ENCODE peak calls at places on chromosomes 13 and 19, in eight cellular contexts. One of them, this sample, is unnamed.

GRCh38 chr19:33906578-33907335 is 110.1 kb downstream of the KCTD15 start:
- DNase-seq in H1: no peak
- DNase-seq in OCI-M1: no peak
- DNase-seq in stimulated activated CD4-positive, alpha-beta T cell treated with anti-CD3 and anti-CD28 coated beads, Interleukin-12 subunit alpha, Interleukin-12 subunit beta, amount 100 ng/mL, for 4 hours: no peak
- DNase-seq in GM23248: peak; percentile 35
- DNase-seq in Calu3: no peak
- DNase-seq in NCI-H1105 treated with DMSO at 0.1 percent for 48 hours: no peak
- DNase-seq in iPS-NIHi11: peak; percentile 52
- DNase-seq in this sample: no peak

GRCh38 chr19:10007811-10008211 is 2.5 kb downstream of the COL5A3 start:
- DNase-seq in NCI-H1105 treated with DMSO at 0.1 percent for 48 hours: no peak
- DNase-seq in OCI-M1: no peak
- DNase-seq in Calu3: no peak
- DNase-seq in H1: no peak
- DNase-seq in GM23248: peak; percentile 80
- DNase-seq in iPS-NIHi11: no peak
- DNase-seq in stimulated activated CD4-positive, alpha-beta T cell treated with anti-CD3 and anti-CD28 coated beads, Interleukin-12 subunit alpha, Interleukin-12 subunit beta, amount 100 ng/mL, for 4 hours: no peak
- DNase-seq in this sample: no peak

GRCh38 chr13:106291006-106291405 is 244.5 kb downstream of the EFNB2 start:
- DNase-seq in Calu3: no peak
- DNase-seq in OCI-M1: no peak
- DNase-seq in iPS-NIHi11: no peak
- DNase-seq in NCI-H1105 treated with DMSO at 0.1 percent for 48 hours: no peak
- DNase-seq in GM23248: peak; percentile 56
- DNase-seq in H1: no peak
- DNase-seq in stimulated activated CD4-positive, alpha-beta T cell treated with anti-CD3 and anti-CD28 coated beads, Interleukin-12 subunit alpha, Interleukin-12 subunit beta, amount 100 ng/mL, for 4 hours: no peak
- DNase-seq in this sample: no peak

GRCh38 chr13:82458169-82458568 is 1424.1 kb downstream of the SLITRK1 start:
- DNase-seq in NCI-H1105 treated with DMSO at 0.1 percent for 48 hours: no peak
- DNase-seq in OCI-M1: no peak
- DNase-seq in iPS-NIHi11: no peak
- DNase-seq in stimulated activated CD4-positive, alpha-beta T cell treated with anti-CD3 and anti-CD28 coated beads, Interleukin-12 subunit alpha, Interleukin-12 subunit beta, amount 100 ng/mL, for 4 hours: no peak
- DNase-seq in GM23248: no peak
- DNase-seq in H1: no peak
- DNase-seq in Calu3: no peak
- DNase-seq in this sample: no peak

GRCh38 chr13:48559638-48560320 is 26.9 kb upstream of the RCBTB2 start:
- DNase-seq in H1: no peak
- DNase-seq in iPS-NIHi11: no peak
- DNase-seq in NCI-H1105 treated with DMSO at 0.1 percent for 48 hours: no peak
- DNase-seq in Calu3: no peak
- DNase-seq in GM23248: peak; percentile 70
- DNase-seq in stimulated activated CD4-positive, alpha-beta T cell treated with anti-CD3 and anti-CD28 coated beads, Interleukin-12 subunit alpha, Interleukin-12 subunit beta, amount 100 ng/mL, for 4 hours: no peak
- DNase-seq in OCI-M1: peak; percentile 40
- DNase-seq in this sample: no peak

GRCh38 chr13:43301341-43301969 is 278.1 kb downstream of the DNAJC15 start:
- DNase-seq in stimulated activated CD4-positive, alpha-beta T cell treated with anti-CD3 and anti-CD28 coated beads, Interleukin-12 subunit alpha, Interleukin-12 subunit beta, amount 100 ng/mL, for 4 hours: no peak
- DNase-seq in NCI-H1105 treated with DMSO at 0.1 percent for 48 hours: peak; percentile 3
- DNase-seq in GM23248: peak; percentile 53
- DNase-seq in H1: no peak
- DNase-seq in OCI-M1: no peak
- DNase-seq in Calu3: no peak
- DNase-seq in iPS-NIHi11: no peak
- DNase-seq in this sample: no peak

GRCh38 chr19:53365899-53366493 is 491 bp downstream of the ZNF525 start:
- DNase-seq in stimulated activated CD4-positive, alpha-beta T cell treated with anti-CD3 and anti-CD28 coated beads, Interleukin-12 subunit alpha, Interleukin-12 subunit beta, amount 100 ng/mL, for 4 hours: peak; percentile 32
- DNase-seq in GM23248: peak; percentile 63
- DNase-seq in OCI-M1: no peak
- DNase-seq in Calu3: peak; percentile 41
- DNase-seq in NCI-H1105 treated with DMSO at 0.1 percent for 48 hours: peak; percentile 59
- DNase-seq in iPS-NIHi11: no peak
- DNase-seq in H1: no peak
- DNase-seq in this sample: no peak

GRCh38 chr19:30431591-30431990 is 59.4 kb downstream of the ZNF536 start:
- DNase-seq in GM23248: no peak
- DNase-seq in Calu3: no peak
- DNase-seq in OCI-M1: no peak
- DNase-seq in stimulated activated CD4-positive, alpha-beta T cell treated with anti-CD3 and anti-CD28 coated beads, Interleukin-12 subunit alpha, Interleukin-12 subunit beta, amount 100 ng/mL, for 4 hours: no peak
- DNase-seq in NCI-H1105 treated with DMSO at 0.1 percent for 48 hours: no peak
- DNase-seq in iPS-NIHi11: no peak
- DNase-seq in H1: no peak
- DNase-seq in this sample: no peak

GRCh38 chr19:5907216-5907615 is 2.5 kb downstream of the VMAC start:
- DNase-seq in Calu3: no peak
- DNase-seq in GM23248: no peak
- DNase-seq in stimulated activated CD4-positive, alpha-beta T cell treated with anti-CD3 and anti-CD28 coated beads, Interleukin-12 subunit alpha, Interleukin-12 subunit beta, amount 100 ng/mL, for 4 hours: no peak
- DNase-seq in NCI-H1105 treated with DMSO at 0.1 percent for 48 hours: no peak
- DNase-seq in H1: no peak
- DNase-seq in iPS-NIHi11: no peak
- DNase-seq in OCI-M1: no peak
- DNase-seq in this sample: no peak

GRCh38 chr19:40150170-40150569 is 41.1 kb upstream of the MAP3K10 start:
- DNase-seq in GM23248: peak; percentile 75
- DNase-seq in stimulated activated CD4-positive, alpha-beta T cell treated with anti-CD3 and anti-CD28 coated beads, Interleukin-12 subunit alpha, Interleukin-12 subunit beta, amount 100 ng/mL, for 4 hours: no peak
- DNase-seq in Calu3: no peak
- DNase-seq in H1: no peak
- DNase-seq in iPS-NIHi11: no peak
- DNase-seq in OCI-M1: no peak
- DNase-seq in NCI-H1105 treated with DMSO at 0.1 percent for 48 hours: no peak
- DNase-seq in this sample: no peak

GRCh38 chr19:55648657-55649578 is 906 bp downstream of the CCDC106 start:
- DNase-seq in H1: no peak
- DNase-seq in OCI-M1: no peak
- DNase-seq in NCI-H1105 treated with DMSO at 0.1 percent for 48 hours: no peak
- DNase-seq in iPS-NIHi11: no peak
- DNase-seq in stimulated activated CD4-positive, alpha-beta T cell treated with anti-CD3 and anti-CD28 coated beads, Interleukin-12 subunit alpha, Interleukin-12 subunit beta, amount 100 ng/mL, for 4 hours: no peak
- DNase-seq in Calu3: no peak
- DNase-seq in GM23248: peak; percentile 11
- DNase-seq in this sample: no peak

GRCh38 chr19:58399903-58400637 is 4.6 kb downstream of the RNF225 start:
- DNase-seq in NCI-H1105 treated with DMSO at 0.1 percent for 48 hours: no peak
- DNase-seq in stimulated activated CD4-positive, alpha-beta T cell treated with anti-CD3 and anti-CD28 coated beads, Interleukin-12 subunit alpha, Interleukin-12 subunit beta, amount 100 ng/mL, for 4 hours: no peak
- DNase-seq in H1: no peak
- DNase-seq in iPS-NIHi11: no peak
- DNase-seq in Calu3: no peak
- DNase-seq in GM23248: peak; percentile 36
- DNase-seq in OCI-M1: no peak
- DNase-seq in this sample: no peak

GRCh38 chr13:114101325-114101821 is 31.1 kb downstream of the RASA3 start:
- DNase-seq in OCI-M1: no peak
- DNase-seq in stimulated activated CD4-positive, alpha-beta T cell treated with anti-CD3 and anti-CD28 coated beads, Interleukin-12 subunit alpha, Interleukin-12 subunit beta, amount 100 ng/mL, for 4 hours: no peak
- DNase-seq in GM23248: peak; percentile 36
- DNase-seq in Calu3: no peak
- DNase-seq in NCI-H1105 treated with DMSO at 0.1 percent for 48 hours: no peak
- DNase-seq in iPS-NIHi11: no peak
- DNase-seq in H1: no peak
- DNase-seq in this sample: no peak

GRCh38 chr13:94544922-94545321 is 51.0 kb downstream of the TGDS start:
- DNase-seq in H1: no peak
- DNase-seq in Calu3: no peak
- DNase-seq in OCI-M1: no peak
- DNase-seq in NCI-H1105 treated with DMSO at 0.1 percent for 48 hours: no peak
- DNase-seq in stimulated activated CD4-positive, alpha-beta T cell treated with anti-CD3 and anti-CD28 coated beads, Interleukin-12 subunit alpha, Interleukin-12 subunit beta, amount 100 ng/mL, for 4 hours: no peak
- DNase-seq in GM23248: no peak
- DNase-seq in iPS-NIHi11: no peak
- DNase-seq in this sample: no peak

GRCh38 chr13:79171131-79172061 is 234.7 kb downstream of the RBM26 start:
- DNase-seq in OCI-M1: no peak
- DNase-seq in GM23248: no peak
- DNase-seq in iPS-NIHi11: peak; percentile 5
- DNase-seq in NCI-H1105 treated with DMSO at 0.1 percent for 48 hours: peak; percentile 24
- DNase-seq in H1: no peak
- DNase-seq in stimulated activated CD4-positive, alpha-beta T cell treated with anti-CD3 and anti-CD28 coated beads, Interleukin-12 subunit alpha, Interleukin-12 subunit beta, amount 100 ng/mL, for 4 hours: no peak
- DNase-seq in Calu3: no peak
- DNase-seq in this sample: no peak

GRCh38 chr19:37997911-37998344 is 90.9 kb downstream of the SIPA1L3 start:
- DNase-seq in H1: no peak
- DNase-seq in stimulated activated CD4-positive, alpha-beta T cell treated with anti-CD3 and anti-CD28 coated beads, Interleukin-12 subunit alpha, Interleukin-12 subunit beta, amount 100 ng/mL, for 4 hours: no peak
- DNase-seq in Calu3: peak; percentile 9
- DNase-seq in NCI-H1105 treated with DMSO at 0.1 percent for 48 hours: no peak
- DNase-seq in iPS-NIHi11: no peak
- DNase-seq in GM23248: peak; percentile 96
- DNase-seq in OCI-M1: no peak
- DNase-seq in this sample: no peak

GRCh38 chr13:114110091-114110829 is 22.2 kb downstream of the RASA3 start:
- DNase-seq in H1: no peak
- DNase-seq in NCI-H1105 treated with DMSO at 0.1 percent for 48 hours: no peak
- DNase-seq in GM23248: peak; percentile 42
- DNase-seq in stimulated activated CD4-positive, alpha-beta T cell treated with anti-CD3 and anti-CD28 coated beads, Interleukin-12 subunit alpha, Interleukin-12 subunit beta, amount 100 ng/mL, for 4 hours: peak; percentile 50
- DNase-seq in iPS-NIHi11: peak; percentile 59
- DNase-seq in Calu3: no peak
- DNase-seq in OCI-M1: no peak
- DNase-seq in this sample: peak; percentile 41

GRCh38 chr19:16363133-16363851 is 38.7 kb downstream of the KLF2 start:
- DNase-seq in OCI-M1: no peak
- DNase-seq in Calu3: peak; percentile 64
- DNase-seq in GM23248: no peak
- DNase-seq in iPS-NIHi11: peak; percentile 50
- DNase-seq in stimulated activated CD4-positive, alpha-beta T cell treated with anti-CD3 and anti-CD28 coated beads, Interleukin-12 subunit alpha, Interleukin-12 subunit beta, amount 100 ng/mL, for 4 hours: no peak
- DNase-seq in H1: no peak
- DNase-seq in NCI-H1105 treated with DMSO at 0.1 percent for 48 hours: peak; percentile 36
- DNase-seq in this sample: peak; percentile 62

GRCh38 chr13:64078480-64078936 is 2662.9 kb upstream of the PCDH20 start:
- DNase-seq in Calu3: no peak
- DNase-seq in stimulated activated CD4-positive, alpha-beta T cell treated with anti-CD3 and anti-CD28 coated beads, Interleukin-12 subunit alpha, Interleukin-12 subunit beta, amount 100 ng/mL, for 4 hours: no peak
- DNase-seq in H1: no peak
- DNase-seq in iPS-NIHi11: peak; percentile 5
- DNase-seq in OCI-M1: peak; percentile 66
- DNase-seq in GM23248: no peak
- DNase-seq in NCI-H1105 treated with DMSO at 0.1 percent for 48 hours: peak; percentile 66
- DNase-seq in this sample: no peak

GRCh38 chr19:912181-913079 is 589 bp downstream of the R3HDM4 start:
- DNase-seq in OCI-M1: peak; percentile 38
- DNase-seq in GM23248: peak; percentile 24
- DNase-seq in stimulated activated CD4-positive, alpha-beta T cell treated with anti-CD3 and anti-CD28 coated beads, Interleukin-12 subunit alpha, Interleukin-12 subunit beta, amount 100 ng/mL, for 4 hours: no peak
- DNase-seq in NCI-H1105 treated with DMSO at 0.1 percent for 48 hours: no peak
- DNase-seq in Calu3: peak; percentile 13
- DNase-seq in iPS-NIHi11: peak; percentile 3
- DNase-seq in H1: no peak
- DNase-seq in this sample: no peak

GRCh38 chr13:109941951-109942350 is 155.6 kb upstream of the IRS2 start:
- DNase-seq in NCI-H1105 treated with DMSO at 0.1 percent for 48 hours: no peak
- DNase-seq in Calu3: no peak
- DNase-seq in H1: no peak
- DNase-seq in iPS-NIHi11: no peak
- DNase-seq in OCI-M1: peak; percentile 1
- DNase-seq in stimulated activated CD4-positive, alpha-beta T cell treated with anti-CD3 and anti-CD28 coated beads, Interleukin-12 subunit alpha, Interleukin-12 subunit beta, amount 100 ng/mL, for 4 hours: no peak
- DNase-seq in GM23248: peak; percentile 82
- DNase-seq in this sample: no peak

GRCh38 chr13:23695711-23696512 is 125.7 kb downstream of the TNFRSF19 start:
- DNase-seq in NCI-H1105 treated with DMSO at 0.1 percent for 48 hours: no peak
- DNase-seq in stimulated activated CD4-positive, alpha-beta T cell treated with anti-CD3 and anti-CD28 coated beads, Interleukin-12 subunit alpha, Interleukin-12 subunit beta, amount 100 ng/mL, for 4 hours: peak; percentile 45
- DNase-seq in GM23248: no peak
- DNase-seq in H1: no peak
- DNase-seq in OCI-M1: no peak
- DNase-seq in iPS-NIHi11: no peak
- DNase-seq in Calu3: no peak
- DNase-seq in this sample: peak; percentile 77

GRCh38 chr19:21900401-21900800 is 64.4 kb upstream of the ZNF43 start:
- DNase-seq in GM23248: no peak
- DNase-seq in iPS-NIHi11: no peak
- DNase-seq in H1: no peak
- DNase-seq in NCI-H1105 treated with DMSO at 0.1 percent for 48 hours: no peak
- DNase-seq in Calu3: no peak
- DNase-seq in OCI-M1: no peak
- DNase-seq in stimulated activated CD4-positive, alpha-beta T cell treated with anti-CD3 and anti-CD28 coated beads, Interleukin-12 subunit alpha, Interleukin-12 subunit beta, amount 100 ng/mL, for 4 hours: no peak
- DNase-seq in this sample: no peak

GRCh38 chr13:84896128-84896527 is 903.1 kb downstream of the SLITRK6 start:
- DNase-seq in iPS-NIHi11: peak; percentile 33
- DNase-seq in H1: no peak
- DNase-seq in GM23248: peak; percentile 49
- DNase-seq in Calu3: peak; percentile 6
- DNase-seq in stimulated activated CD4-positive, alpha-beta T cell treated with anti-CD3 and anti-CD28 coated beads, Interleukin-12 subunit alpha, Interleukin-12 subunit beta, amount 100 ng/mL, for 4 hours: no peak
- DNase-seq in NCI-H1105 treated with DMSO at 0.1 percent for 48 hours: peak; percentile 30
- DNase-seq in OCI-M1: peak; percentile 79
- DNase-seq in this sample: peak; percentile 60

GRCh38 chr19:56403261-56403660 is 871 bp upstream of the ZNF583 start:
- DNase-seq in iPS-NIHi11: no peak
- DNase-seq in NCI-H1105 treated with DMSO at 0.1 percent for 48 hours: no peak
- DNase-seq in H1: no peak
- DNase-seq in GM23248: peak; percentile 39
- DNase-seq in Calu3: no peak
- DNase-seq in stimulated activated CD4-positive, alpha-beta T cell treated with anti-CD3 and anti-CD28 coated beads, Interleukin-12 subunit alpha, Interleukin-12 subunit beta, amount 100 ng/mL, for 4 hours: peak; percentile 7
- DNase-seq in OCI-M1: no peak
- DNase-seq in this sample: no peak

GRCh38 chr19:10854350-10855089 is 6.3 kb downstream of the C19orf38 start:
- DNase-seq in Calu3: no peak
- DNase-seq in NCI-H1105 treated with DMSO at 0.1 percent for 48 hours: no peak
- DNase-seq in GM23248: no peak
- DNase-seq in stimulated activated CD4-positive, alpha-beta T cell treated with anti-CD3 and anti-CD28 coated beads, Interleukin-12 subunit alpha, Interleukin-12 subunit beta, amount 100 ng/mL, for 4 hours: no peak
- DNase-seq in iPS-NIHi11: no peak
- DNase-seq in OCI-M1: no peak
- DNase-seq in H1: no peak
- DNase-seq in this sample: no peak

GRCh38 chr13:74751739-74752138 is 617.5 kb upstream of the KLF12 start:
- DNase-seq in iPS-NIHi11: no peak
- DNase-seq in NCI-H1105 treated with DMSO at 0.1 percent for 48 hours: peak; percentile 40
- DNase-seq in OCI-M1: no peak
- DNase-seq in stimulated activated CD4-positive, alpha-beta T cell treated with anti-CD3 and anti-CD28 coated beads, Interleukin-12 subunit alpha, Interleukin-12 subunit beta, amount 100 ng/mL, for 4 hours: no peak
- DNase-seq in GM23248: no peak
- DNase-seq in H1: no peak
- DNase-seq in Calu3: no peak
- DNase-seq in this sample: peak; percentile 30

GRCh38 chr13:50129923-50130685 is 114.9 kb downstream of the KCNRG start:
- DNase-seq in stimulated activated CD4-positive, alpha-beta T cell treated with anti-CD3 and anti-CD28 coated beads, Interleukin-12 subunit alpha, Interleukin-12 subunit beta, amount 100 ng/mL, for 4 hours: peak; percentile 34
- DNase-seq in H1: no peak
- DNase-seq in NCI-H1105 treated with DMSO at 0.1 percent for 48 hours: no peak
- DNase-seq in GM23248: peak; percentile 78
- DNase-seq in OCI-M1: peak; percentile 68
- DNase-seq in Calu3: peak; percentile 24
- DNase-seq in iPS-NIHi11: peak; percentile 39
- DNase-seq in this sample: peak; percentile 6

GRCh38 chr13:111315347-111315995 is 5.0 kb upstream of the TEX29 start:
- DNase-seq in H1: no peak
- DNase-seq in OCI-M1: no peak
- DNase-seq in GM23248: no peak
- DNase-seq in NCI-H1105 treated with DMSO at 0.1 percent for 48 hours: no peak
- DNase-seq in iPS-NIHi11: no peak
- DNase-seq in stimulated activated CD4-positive, alpha-beta T cell treated with anti-CD3 and anti-CD28 coated beads, Interleukin-12 subunit alpha, Interleukin-12 subunit beta, amount 100 ng/mL, for 4 hours: no peak
- DNase-seq in Calu3: no peak
- DNase-seq in this sample: no peak

GRCh38 chr13:77619655-77620054 is 77.8 kb upstream of the SLAIN1 start:
- DNase-seq in GM23248: no peak
- DNase-seq in stimulated activated CD4-positive, alpha-beta T cell treated with anti-CD3 and anti-CD28 coated beads, Interleukin-12 subunit alpha, Interleukin-12 subunit beta, amount 100 ng/mL, for 4 hours: no peak
- DNase-seq in Calu3: no peak
- DNase-seq in OCI-M1: no peak
- DNase-seq in H1: no peak
- DNase-seq in NCI-H1105 treated with DMSO at 0.1 percent for 48 hours: no peak
- DNase-seq in iPS-NIHi11: no peak
- DNase-seq in this sample: no peak

GRCh38 chr13:73702419-73703071 is 431.7 kb downstream of the KLF12 start:
- DNase-seq in H1: no peak
- DNase-seq in OCI-M1: no peak
- DNase-seq in iPS-NIHi11: no peak
- DNase-seq in GM23248: no peak
- DNase-seq in Calu3: no peak
- DNase-seq in NCI-H1105 treated with DMSO at 0.1 percent for 48 hours: no peak
- DNase-seq in stimulated activated CD4-positive, alpha-beta T cell treated with anti-CD3 and anti-CD28 coated beads, Interleukin-12 subunit alpha, Interleukin-12 subunit beta, amount 100 ng/mL, for 4 hours: peak; percentile 6
- DNase-seq in this sample: no peak

GRCh38 chr13:38821753-38822551 is 135.1 kb downstream of the FREM2 start:
- DNase-seq in OCI-M1: no peak
- DNase-seq in stimulated activated CD4-positive, alpha-beta T cell treated with anti-CD3 and anti-CD28 coated beads, Interleukin-12 subunit alpha, Interleukin-12 subunit beta, amount 100 ng/mL, for 4 hours: no peak
- DNase-seq in NCI-H1105 treated with DMSO at 0.1 percent for 48 hours: no peak
- DNase-seq in Calu3: peak; percentile 1
- DNase-seq in GM23248: peak; percentile 14
- DNase-seq in H1: no peak
- DNase-seq in iPS-NIHi11: no peak
- DNase-seq in this sample: no peak

GRCh38 chr13:110836600-110836903 is 78.3 kb downstream of the ANKRD10 start:
- DNase-seq in GM23248: no peak
- DNase-seq in OCI-M1: no peak
- DNase-seq in NCI-H1105 treated with DMSO at 0.1 percent for 48 hours: no peak
- DNase-seq in Calu3: no peak
- DNase-seq in H1: no peak
- DNase-seq in iPS-NIHi11: no peak
- DNase-seq in stimulated activated CD4-positive, alpha-beta T cell treated with anti-CD3 and anti-CD28 coated beads, Interleukin-12 subunit alpha, Interleukin-12 subunit beta, amount 100 ng/mL, for 4 hours: no peak
- DNase-seq in this sample: no peak

GRCh38 chr13:27353166-27353583 is 71.2 kb upstream of the GTF3A start:
- DNase-seq in NCI-H1105 treated with DMSO at 0.1 percent for 48 hours: no peak
- DNase-seq in stimulated activated CD4-positive, alpha-beta T cell treated with anti-CD3 and anti-CD28 coated beads, Interleukin-12 subunit alpha, Interleukin-12 subunit beta, amount 100 ng/mL, for 4 hours: peak; percentile 7
- DNase-seq in Calu3: no peak
- DNase-seq in iPS-NIHi11: no peak
- DNase-seq in H1: no peak
- DNase-seq in OCI-M1: peak; percentile 11
- DNase-seq in GM23248: peak; percentile 40
- DNase-seq in this sample: no peak

This sample was measured in NCI-H510A treated with DMSO at 0.1 percent for 48 hours.